ENCODE peak calls at places on chromosomes 7 and 10, in four cellular contexts. T is GM12878, U is HepG2, L is WTC11. N is an unnamed sample.

GRCh38 chr10:3486346-3487065 is 298.5 kb downstream of the KLF6 start:
- DNase-seq in T (no peak), U (peak; percentile 20), L (peak; percentile 83), N (no peak)

GRCh38 chr7:39504963-39505362 is 61.2 kb upstream of the YAE1 start:
- DNase-seq in T (no peak), U (no peak), L (no peak), N (no peak)

GRCh38 chr10:112711366-112711765 is 238.7 kb upstream of the TCF7L2 start:
- DNase-seq in T (no peak), U (no peak), L (no peak), N (no peak)

GRCh38 chr10:58660577-58661255 is 148.0 kb downstream of the BICC1 start:
- DNase-seq in T (no peak), U (no peak), L (no peak), N (no peak)

GRCh38 chr7:7321681-7322080 is 139.3 kb downstream of the C1GALT1 start:
- DNase-seq in T (peak; percentile 68), U (peak; percentile 54), L (no peak), N (no peak)

GRCh38 chr7:117332031-117332430 is 9.2 kb upstream of the WNT2 start:
- DNase-seq in T (no peak), U (no peak), L (no peak), N (no peak)

GRCh38 chr10:114694735-114695134 is 36.7 kb upstream of the ABLIM1 start:
- DNase-seq in T (no peak), U (peak; percentile 35), L (peak; percentile 71), N (peak; percentile 37)

GRCh38 chr10:104766341-104766740 is 125.3 kb downstream of the SORCS3 start:
- DNase-seq in T (no peak), U (no peak), L (no peak), N (no peak)

GRCh38 chr7:84251183-84251845 is 56.7 kb upstream of the SEMA3A start:
- DNase-seq in T (no peak), U (no peak), L (no peak), N (no peak)

GRCh38 chr10:43204943-43205671 is 61.8 kb downstream of the RASGEF1A start:
- DNase-seq in T (peak; percentile 11), U (peak; percentile 38), L (peak; percentile 81), N (peak; percentile 69)

GRCh38 chr10:48694371-48695030 is 9.8 kb downstream of the WDFY4 start:
- DNase-seq in T (no peak), U (no peak), L (no peak), N (no peak)

GRCh38 chr7:148572067-148572522 is 18.5 kb upstream of the C7orf33 start:
- DNase-seq in T (no peak), U (no peak), L (no peak), N (peak; percentile 68)

GRCh38 chr7:13851756-13852155 is 137.7 kb downstream of the ETV1 start:
- DNase-seq in T (no peak), U (no peak), L (no peak), N (no peak)

GRCh38 chr7:8154290-8154689 is 107.7 kb downstream of the ICA1 start:
- DNase-seq in T (no peak), U (no peak), L (no peak), N (no peak)

GRCh38 chr10:86366033-86366901 is at the start of gene GRID1:
- DNase-seq in T (no peak), U (no peak), L (peak; percentile 58), N (no peak)

GRCh38 chr7:24463474-24463873 is 109.8 kb upstream of the PALS2 start:
- DNase-seq in T (no peak), U (no peak), L (no peak), N (no peak)

DNA sequence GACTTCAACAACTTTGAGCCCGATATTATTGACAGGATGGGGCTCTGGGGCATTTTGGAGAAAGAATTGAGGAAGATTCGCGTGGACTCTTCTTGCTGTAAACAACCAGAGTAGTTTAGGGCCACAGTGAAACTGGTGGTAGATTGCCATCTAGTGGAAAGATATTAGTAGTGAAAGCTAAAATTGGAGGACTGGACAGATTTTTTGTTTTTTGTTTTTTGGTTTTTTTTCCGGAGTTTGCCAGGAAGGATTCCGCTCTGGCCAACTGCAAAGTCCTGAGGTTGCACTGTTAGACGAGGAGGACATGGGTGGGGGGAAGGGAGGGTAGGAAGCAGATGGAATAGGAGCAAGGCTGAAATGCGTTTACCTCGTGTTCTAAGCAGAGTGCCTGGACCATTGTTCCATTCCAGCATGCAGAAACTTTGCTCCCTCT is 11.7 kb downstream of the NOBOX start:
- DNase-seq in T (no peak), U (peak; percentile 46), L (no peak), N (peak; percentile 56)
- TF ChIP-seq CBFB in T (no peak), U (no peak), L (no peak), N (no peak)

GRCh38 chr7:81114682-81115081 is 195.8 kb upstream of the SEMA3C start:
- DNase-seq in T (no peak), U (no peak), L (no peak), N (no peak)

GRCh38 chr7:81120803-81121202 is 202.0 kb upstream of the SEMA3C start:
- DNase-seq in T (no peak), U (no peak), L (no peak), N (no peak)

GRCh38 chr7:81120141-81120540 is 201.3 kb upstream of the SEMA3C start:
- DNase-seq in T (no peak), U (no peak), L (no peak), N (no peak)
- TF ChIP-seq CBFB in T (no peak), U (no peak), L (no peak), N (no peak)

GRCh38 chr7:43787771-43788170 is 29.3 kb downstream of the BLVRA start:
- DNase-seq in T (no peak), U (no peak), L (no peak), N (no peak)

GRCh38 chr7:43785425-43785824 is 26.9 kb downstream of the BLVRA start:
- DNase-seq in T (no peak), U (no peak), L (no peak), N (no peak)

GRCh38 chr7:43781726-43782607 is 23.5 kb downstream of the BLVRA start:
- DNase-seq in T (no peak), U (peak; percentile 90), L (no peak), N (no peak)

GRCh38 chr7:43782768-43783555 is 24.5 kb downstream of the BLVRA start:
- DNase-seq in T (no peak), U (no peak), L (no peak), N (no peak)

GRCh38 chr7:43784030-43785001 is 25.8 kb downstream of the BLVRA start:
- DNase-seq in T (peak; percentile 82), U (no peak), L (no peak), N (no peak)
- TF ChIP-seq CBFB in T (no peak), U (no peak), L (no peak), N (no peak)

GRCh38 chr7:142799483-142799882 is 28.7 kb downstream of the PRSS2 start:
- DNase-seq in T (no peak), U (no peak), L (no peak), N (no peak)
- TF ChIP-seq CBFB in T (no peak), U (no peak), L (no peak), N (no peak)

GRCh38 chr7:31044531-31044930 is 7.6 kb upstream of the ADCYAP1R1 start:
- DNase-seq in T (no peak), U (no peak), L (no peak), N (no peak)
- TF ChIP-seq CBFB in T (no peak), U (no peak), L (no peak), N (no peak)

GRCh38 chr7:1555046-1555812 is 776 bp downstream of the TMEM184A start:
- DNase-seq in T (no peak), U (peak; percentile 88), L (peak; percentile 44), N (peak; percentile 85)
- TF ChIP-seq CBFB in T (no peak), U (no peak), L (no peak), N (no peak)